ENCODE peak calls at places on chromosome 6, in seven cellular contexts. One of them, this sample, is unnamed.

GRCh38 chr6:147033267-147033666 is 170.9 kb upstream of the STXBP5 start:
- DNase-seq in HCT116: no peak
- DNase-seq in PC-3: no peak
- DNase-seq in GM23248: peak; percentile 26
- DNase-seq in OCI-LY7: no peak
- DNase-seq in neural progenitor cell: peak; percentile 40
- DNase-seq in GM23338: peak; percentile 82
- DNase-seq in this sample: no peak

GRCh38 chr6:51887859-51888258 is 199.6 kb downstream of the PKHD1 start:
- DNase-seq in HCT116: no peak
- DNase-seq in PC-3: no peak
- DNase-seq in GM23248: no peak
- DNase-seq in OCI-LY7: no peak
- DNase-seq in neural progenitor cell: no peak
- DNase-seq in GM23338: no peak
- DNase-seq in this sample: no peak

GRCh38 chr6:107803957-107804356 is 20.2 kb downstream of the SCML4 start:
- DNase-seq in HCT116: no peak
- DNase-seq in PC-3: no peak
- DNase-seq in GM23248: peak; percentile 28
- DNase-seq in OCI-LY7: no peak
- DNase-seq in neural progenitor cell: no peak
- DNase-seq in GM23338: no peak
- DNase-seq in this sample: no peak

GRCh38 chr6:145878591-145879295 is 64.1 kb upstream of the FBXO30 start:
- DNase-seq in HCT116: no peak
- DNase-seq in PC-3: no peak
- DNase-seq in GM23248: peak; percentile 55
- DNase-seq in OCI-LY7: no peak
- DNase-seq in neural progenitor cell: no peak
- DNase-seq in GM23338: no peak
- DNase-seq in this sample: no peak

GRCh38 chr6:100452998-100453397 is 11.7 kb downstream of the SIM1 start:
- DNase-seq in HCT116: no peak
- DNase-seq in PC-3: no peak
- DNase-seq in GM23248: no peak
- DNase-seq in OCI-LY7: no peak
- DNase-seq in neural progenitor cell: no peak
- DNase-seq in GM23338: no peak
- DNase-seq in this sample: no peak

GRCh38 chr6:149366237-149366921 is 33.7 kb upstream of the SUMO4 start:
- DNase-seq in HCT116: no peak
- DNase-seq in PC-3: no peak
- DNase-seq in GM23248: no peak
- DNase-seq in OCI-LY7: no peak
- DNase-seq in neural progenitor cell: no peak
- DNase-seq in GM23338: no peak
- DNase-seq in this sample: no peak

GRCh38 chr6:106084106-106084963 is 1.8 kb upstream of the PRDM1 start:
- DNase-seq in HCT116: peak; percentile 72
- DNase-seq in PC-3: peak; percentile 54
- DNase-seq in GM23248: peak; percentile 90
- DNase-seq in OCI-LY7: peak; percentile 91
- DNase-seq in neural progenitor cell: peak; percentile 83
- DNase-seq in GM23338: peak; percentile 84
- DNase-seq in this sample: peak; percentile 72

GRCh38 chr6:169158182-169158573 is 95.5 kb downstream of the THBS2 start:
- DNase-seq in HCT116: no peak
- DNase-seq in PC-3: no peak
- DNase-seq in GM23248: peak; percentile 55
- DNase-seq in OCI-LY7: no peak
- DNase-seq in neural progenitor cell: no peak
- DNase-seq in GM23338: no peak
- DNase-seq in this sample: peak; percentile 82

GRCh38 chr6:88248709-88249321 is 82.7 kb upstream of the CNR1 start:
- DNase-seq in HCT116: no peak
- DNase-seq in PC-3: peak; percentile 1
- DNase-seq in GM23248: no peak
- DNase-seq in OCI-LY7: no peak
- DNase-seq in neural progenitor cell: no peak
- DNase-seq in GM23338: no peak
- DNase-seq in this sample: no peak

GRCh38 chr6:75932067-75932466 is 140.4 kb downstream of the IMPG1 start:
- DNase-seq in HCT116: peak; percentile 19
- DNase-seq in PC-3: peak; percentile 51
- DNase-seq in GM23248: peak; percentile 20
- DNase-seq in OCI-LY7: peak; percentile 12
- DNase-seq in neural progenitor cell: peak; percentile 81
- DNase-seq in GM23338: peak; percentile 86
- DNase-seq in this sample: peak; percentile 69

GRCh38 chr6:89281779-89282246 is 33.3 kb downstream of the GABRR2 start:
- DNase-seq in HCT116: peak; percentile 66
- DNase-seq in PC-3: peak; percentile 52
- DNase-seq in GM23248: peak; percentile 51
- DNase-seq in OCI-LY7: peak; percentile 58
- DNase-seq in neural progenitor cell: peak; percentile 73
- DNase-seq in GM23338: peak; percentile 84
- DNase-seq in this sample: no peak

GRCh38 chr6:121222656-121223055 is 111.6 kb downstream of the TBC1D32 start:
- DNase-seq in HCT116: no peak
- DNase-seq in PC-3: peak; percentile 70
- DNase-seq in GM23248: peak; percentile 81
- DNase-seq in OCI-LY7: peak; percentile 7
- DNase-seq in neural progenitor cell: no peak
- DNase-seq in GM23338: peak; percentile 10
- DNase-seq in this sample: peak; percentile 15

GRCh38 chr6:156658186-156658585 is 119.0 kb upstream of the ARID1B start:
- DNase-seq in HCT116: no peak
- DNase-seq in PC-3: no peak
- DNase-seq in GM23248: peak; percentile 86
- DNase-seq in OCI-LY7: no peak
- DNase-seq in neural progenitor cell: no peak
- DNase-seq in GM23338: no peak
- DNase-seq in this sample: peak; percentile 30

GRCh38 chr6:35069262-35069661 is 71.9 kb downstream of the TCP11 start:
- DNase-seq in HCT116: no peak
- DNase-seq in PC-3: no peak
- DNase-seq in GM23248: no peak
- DNase-seq in OCI-LY7: no peak
- DNase-seq in neural progenitor cell: no peak
- DNase-seq in GM23338: no peak
- DNase-seq in this sample: no peak

GRCh38 chr6:35070111-35070510 is 71.0 kb downstream of the TCP11 start:
- DNase-seq in HCT116: no peak
- DNase-seq in PC-3: no peak
- DNase-seq in GM23248: no peak
- DNase-seq in OCI-LY7: no peak
- DNase-seq in neural progenitor cell: no peak
- DNase-seq in GM23338: no peak
- DNase-seq in this sample: no peak

GRCh38 chr6:35068206-35068605 is 72.9 kb downstream of the TCP11 start:
- DNase-seq in HCT116: no peak
- DNase-seq in PC-3: no peak
- DNase-seq in GM23248: no peak
- DNase-seq in OCI-LY7: no peak
- DNase-seq in neural progenitor cell: no peak
- DNase-seq in GM23338: no peak
- DNase-seq in this sample: no peak

GRCh38 chr6:35067234-35067633 is 73.9 kb downstream of the TCP11 start:
- DNase-seq in HCT116: no peak
- DNase-seq in PC-3: no peak
- DNase-seq in GM23248: no peak
- DNase-seq in OCI-LY7: no peak
- DNase-seq in neural progenitor cell: no peak
- DNase-seq in GM23338: no peak
- DNase-seq in this sample: no peak

GRCh38 chr6:35068644-35069043 is 72.5 kb downstream of the TCP11 start:
- DNase-seq in HCT116: no peak
- DNase-seq in PC-3: no peak
- DNase-seq in GM23248: no peak
- DNase-seq in OCI-LY7: no peak
- DNase-seq in neural progenitor cell: no peak
- DNase-seq in GM23338: no peak
- DNase-seq in this sample: no peak
- H4K20me1 ChIP-seq in HCT116: no peaks in the 10 kb centered on the region
- H4K20me1 ChIP-seq in PC-3: no peaks in the 10 kb centered on the region
- H4K20me1 ChIP-seq in GM23248: no peaks in the 10 kb centered on the region
- H4K20me1 ChIP-seq in OCI-LY7: no peaks in the 10 kb centered on the region
- H4K20me1 ChIP-seq in neural progenitor cell: peaks cover 11% of the 10 kb centered on the region
- H4K20me1 ChIP-seq in GM23338: no peaks in the 10 kb centered on the region
- H4K20me1 ChIP-seq in this sample: no peaks in the 10 kb centered on the region

GRCh38 chr6:163391983-163392382 is 22.5 kb upstream of the QKI start:
- DNase-seq in HCT116: peak; percentile 81
- DNase-seq in PC-3: peak; percentile 92
- DNase-seq in GM23248: peak; percentile 13
- DNase-seq in OCI-LY7: no peak
- DNase-seq in neural progenitor cell: no peak
- DNase-seq in GM23338: no peak
- DNase-seq in this sample: no peak
- TF ChIP-seq EZH2phosphoT487 in HCT116: no peak
- TF ChIP-seq EZH2phosphoT487 in PC-3: no peak
- TF ChIP-seq EZH2phosphoT487 in GM23248: no peak
- TF ChIP-seq EZH2phosphoT487 in OCI-LY7: no peak
- TF ChIP-seq EZH2phosphoT487 in neural progenitor cell: no peak
- TF ChIP-seq EZH2phosphoT487 in GM23338: no peak
- TF ChIP-seq EZH2phosphoT487 in this sample: no peak

GRCh38 chr6:43776115-43776798 is 6.2 kb downstream of the VEGFA start:
- DNase-seq in HCT116: no peak
- DNase-seq in PC-3: no peak
- DNase-seq in GM23248: no peak
- DNase-seq in OCI-LY7: no peak
- DNase-seq in neural progenitor cell: no peak
- DNase-seq in GM23338: no peak
- DNase-seq in this sample: no peak
- H4K20me1 ChIP-seq in HCT116: no peaks in the 10 kb centered on the region
- H4K20me1 ChIP-seq in PC-3: peaks cover 79% of the 10 kb centered on the region
- H4K20me1 ChIP-seq in GM23248: peaks cover 23% of the 10 kb centered on the region
- H4K20me1 ChIP-seq in OCI-LY7: no peaks in the 10 kb centered on the region
- H4K20me1 ChIP-seq in neural progenitor cell: peaks cover 87% of the 10 kb centered on the region
- H4K20me1 ChIP-seq in GM23338: peaks cover 27% of the 10 kb centered on the region
- H4K20me1 ChIP-seq in this sample: peaks cover 92% of the 10 kb centered on the region

GRCh38 chr6:30769088-30769852 is 24.9 kb upstream of the IER3 start:
- DNase-seq in HCT116: peak; percentile 96
- DNase-seq in PC-3: peak; percentile 96
- DNase-seq in GM23248: peak; percentile 98
- DNase-seq in OCI-LY7: no peak
- DNase-seq in neural progenitor cell: peak; percentile 57
- DNase-seq in GM23338: peak; percentile 66
- DNase-seq in this sample: peak; percentile 92
- TF ChIP-seq EZH2phosphoT487 in HCT116: no peak
- TF ChIP-seq EZH2phosphoT487 in PC-3: no peak
- TF ChIP-seq EZH2phosphoT487 in GM23248: no peak
- TF ChIP-seq EZH2phosphoT487 in OCI-LY7: no peak
- TF ChIP-seq EZH2phosphoT487 in neural progenitor cell: no peak
- TF ChIP-seq EZH2phosphoT487 in GM23338: no peak
- TF ChIP-seq EZH2phosphoT487 in this sample: no peak